ENCODE peak calls at places on chromosomes 5 and 9, in seven cellular contexts. E is astrocyte of the spinal cord, P is colonic mucosa, B is A549, I is HepG2, H is mesendoderm, D is stomach. Z is an unnamed sample.

GRCh38 chr5:158406884-158407790 is 548.2 kb upstream of the CLINT1 start:
- DNase-seq in E (peak; percentile 76), P (no peak), B (no peak), I (no peak), H (no peak), D (no peak), Z (no peak)

GRCh38 chr5:62190931-62191330 is 115.1 kb upstream of the KIF2A start:
- DNase-seq in E (no peak), P (no peak), B (no peak), I (no peak), H (no peak), D (no peak), Z (no peak)

GRCh38 chr9:86303316-86303975 is 21.1 kb upstream of the ISCA1 start:
- DNase-seq in E (no peak), P (no peak), B (no peak), I (no peak), H (peak; percentile 66), D (no peak), Z (no peak)

GRCh38 chr9:96025995-96026572 is 150.6 kb downstream of the ERCC6L2 start:
- DNase-seq in E (no peak), P (no peak), B (no peak), I (no peak), H (peak; percentile 87), D (no peak), Z (no peak)

GRCh38 chr5:134554319-134555222 is 29.1 kb downstream of the JADE2 start:
- DNase-seq in E (peak; percentile 64), P (peak; percentile 61), B (peak; percentile 96), I (no peak), H (no peak), D (peak; percentile 64), Z (peak; percentile 85)

GRCh38 chr5:451587-452458 is 8.8 kb downstream of the EXOC3 start:
- DNase-seq in E (no peak), P (no peak), B (no peak), I (no peak), H (no peak), D (no peak), Z (no peak)

GRCh38 chr5:113090336-113091106 is 113.9 kb downstream of the DCP2 start:
- DNase-seq in E (no peak), P (no peak), B (no peak), I (no peak), H (no peak), D (no peak), Z (no peak)

GRCh38 chr5:172837640-172838039 is 3.6 kb downstream of the ERGIC1 start:
- DNase-seq in E (no peak), P (peak; percentile 95), B (no peak), I (no peak), H (no peak), D (peak; percentile 97), Z (no peak)

GRCh38 chr9:38359689-38360385 is 32.7 kb upstream of the ALDH1B1 start:
- DNase-seq in E (peak; percentile 15), P (no peak), B (no peak), I (no peak), H (no peak), D (no peak), Z (peak; percentile 18)

GRCh38 chr5:111950660-111951059 is 193.7 kb upstream of the NREP start:
- DNase-seq in E (peak; percentile 72), P (no peak), B (no peak), I (no peak), H (no peak), D (no peak), Z (peak; percentile 40)

GRCh38 chr9:127501821-127502343 is 50.6 kb downstream of the LRSAM1 start:
- DNase-seq in E (no peak), P (no peak), B (no peak), I (no peak), H (no peak), D (no peak), Z (no peak)

GRCh38 chr5:56649569-56649968 is 165.8 kb upstream of the MAP3K1 start:
- DNase-seq in E (no peak), P (no peak), B (no peak), I (no peak), H (no peak), D (no peak), Z (no peak)

GRCh38 chr5:96483878-96484277 is 50.8 kb upstream of the PCSK1 start:
- DNase-seq in E (peak; percentile 64), P (no peak), B (peak; percentile 42), I (peak; percentile 32), H (peak; percentile 69), D (no peak), Z (peak; percentile 38)

GRCh38 chr9:137113385-137114159 is 961 bp downstream of the DPP7 start:
- DNase-seq in E (no peak), P (no peak), B (peak; percentile 25), I (no peak), H (no peak), D (no peak), Z (no peak)

GRCh38 chr9:128006360-128007024 is 25.7 kb upstream of the EEIG1 start:
- DNase-seq in E (no peak), P (no peak), B (peak; percentile 65), I (no peak), H (no peak), D (no peak), Z (no peak)

GRCh38 chr5:139671096-139671841 is 23.1 kb downstream of the CXXC5 start:
- DNase-seq in E (no peak), P (no peak), B (no peak), I (no peak), H (no peak), D (no peak), Z (no peak)

GRCh38 chr5:159511570-159511969 is 181.3 kb upstream of the IL12B start:
- DNase-seq in E (peak; percentile 31), P (no peak), B (peak; percentile 82), I (peak; percentile 3), H (no peak), D (no peak), Z (no peak)

GRCh38 chr5:14197056-14197455 is 53.9 kb downstream of the TRIO start:
- DNase-seq in E (no peak), P (no peak), B (no peak), I (no peak), H (peak; percentile 67), D (no peak), Z (no peak)

GRCh38 chr9:19618816-19619215 is 170.0 kb downstream of the SLC24A2 start:
- DNase-seq in E (no peak), P (no peak), B (no peak), I (no peak), H (no peak), D (no peak), Z (no peak)

GRCh38 chr9:28234899-28235277 is 661.6 kb upstream of the C9orf72 start:
- DNase-seq in E (peak; percentile 91), P (no peak), B (no peak), I (no peak), H (peak; percentile 74), D (no peak), Z (peak; percentile 86)

GRCh38 chr5:179509239-179509638 is 41.1 kb upstream of the RUFY1 start:
- DNase-seq in E (no peak), P (no peak), B (no peak), I (no peak), H (no peak), D (no peak), Z (no peak)

GRCh38 chr9:115587310-115587709 is 469.4 kb upstream of the TNC start:
- DNase-seq in E (no peak), P (no peak), B (no peak), I (no peak), H (no peak), D (no peak), Z (no peak)

GRCh38 chr5:91864902-91865420 is 481.8 kb upstream of the ARRDC3 start:
- DNase-seq in E (no peak), P (no peak), B (peak; percentile 29), I (no peak), H (no peak), D (no peak), Z (no peak)

GRCh38 chr9:121463026-121463827 is 36.4 kb downstream of the GGTA1 start:
- DNase-seq in E (no peak), P (peak; percentile 43), B (peak; percentile 30), I (peak; percentile 4), H (peak; percentile 81), D (peak; percentile 42), Z (peak; percentile 69)

GRCh38 chr9:2679011-2679410 is 38.3 kb upstream of the KCNV2 start:
- DNase-seq in E (no peak), P (no peak), B (no peak), I (no peak), H (no peak), D (no peak), Z (no peak)

GRCh38 chr5:77239126-77239741 is 28.8 kb downstream of the PDE8B start:
- DNase-seq in E (peak; percentile 10), P (no peak), B (peak; percentile 41), I (peak; percentile 12), H (no peak), D (no peak), Z (peak; percentile 34)

GRCh38 chr9:117187498-117187897 is 227.4 kb downstream of the ASTN2 start:
- DNase-seq in E (no peak), P (no peak), B (no peak), I (no peak), H (no peak), D (no peak), Z (no peak)
- H3K4me3 ChIP-seq in E (no peak overlapping the region), P (no peak overlapping the region), B (no peak overlapping the region), I (no peak overlapping the region), H (no peak overlapping the region), D (no peak overlapping the region), Z (no peak overlapping the region)

DNA sequence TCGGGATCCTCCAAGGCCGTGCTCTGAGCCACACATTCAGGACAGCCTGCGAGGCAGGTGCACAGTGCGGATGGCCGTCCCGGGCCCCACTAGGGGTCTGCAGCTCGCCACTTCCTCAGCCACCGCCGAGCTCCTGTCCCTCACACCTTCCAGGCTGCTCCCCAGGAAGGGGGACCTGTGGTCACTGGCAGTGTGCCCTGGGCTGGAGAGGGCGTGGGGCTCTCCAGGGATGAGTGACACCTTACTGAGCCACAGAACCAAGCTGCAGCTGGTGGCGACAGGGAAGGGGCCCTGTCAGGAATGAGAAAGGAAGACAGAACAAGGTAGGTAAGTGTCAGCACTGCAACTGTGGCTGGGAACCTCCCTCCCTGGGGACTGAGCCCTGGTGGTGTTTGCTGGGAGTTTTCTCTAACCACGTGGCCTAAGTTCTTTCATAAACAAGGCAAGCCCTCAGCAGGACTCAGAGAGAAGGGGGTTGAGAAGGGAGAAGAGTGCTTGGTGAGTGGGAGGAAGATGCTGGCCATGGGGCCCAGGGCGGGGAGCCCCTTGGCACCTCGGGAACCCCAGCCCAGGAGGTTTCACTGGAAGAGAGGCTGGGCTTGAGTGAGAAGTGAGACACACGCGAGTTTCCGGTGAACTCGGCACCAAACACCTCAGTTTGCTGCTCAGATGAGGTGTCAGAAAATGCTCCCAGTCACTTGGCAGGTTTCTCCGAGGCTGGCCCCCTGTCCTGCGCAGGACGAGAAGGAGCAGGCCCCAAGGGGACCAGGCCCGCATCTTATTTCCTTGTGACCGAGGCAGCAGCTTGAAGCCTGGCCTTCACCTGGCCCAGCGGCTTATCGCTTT is 5.2 kb downstream of the IL13 start:
- DNase-seq in E (no peak), P (no peak), B (peak; percentile 13), I (peak; percentile 36), H (peak; percentile 46), D (peak; percentile 24), Z (no peak)
- H3K4me3 ChIP-seq in E (no peak overlapping the region), P (no peak overlapping the region), B (no peak overlapping the region), I (peak overlapping the region; percentile 1), H (no peak overlapping the region), D (no peak overlapping the region), Z (no peak overlapping the region)

GRCh38 chr9:272251-273213 is 57.9 kb downstream of the DOCK8 start:
- DNase-seq in E (no peak), P (peak; percentile 40), B (no peak), I (no peak), H (no peak), D (peak; percentile 41), Z (no peak)
- H3K4me3 ChIP-seq in E (no peak overlapping the region), P (no peak overlapping the region), B (no peak overlapping the region), I (no peak overlapping the region), H (no peak overlapping the region), D (no peak overlapping the region), Z (no peak overlapping the region)

GRCh38 chr9:135993409-135993742 is 32.2 kb upstream of the UBAC1 start:
- DNase-seq in E (no peak), P (no peak), B (no peak), I (no peak), H (no peak), D (no peak), Z (no peak)
- H3K4me3 ChIP-seq in E (no peak overlapping the region), P (peak overlapping the region; percentile 14), B (no peak overlapping the region), I (peak overlapping the region; percentile 65), H (no peak overlapping the region), D (no peak overlapping the region), Z (no peak overlapping the region)